ENCODE peak calls at places on chromosomes 11 and 22, in four cellular contexts. E is heart left ventricle, Z is upper lobe of right lung, I is mucosa of descending colon. B is an unnamed sample. For H3K36me3, the result is how much of the 10 kb centered on the place peaks cover.

GRCh38 chr22:20771918-20772625 is 1.8 kb upstream of the SERPIND1 start:
- DNase-seq in E (no peak), Z (no peak), I (no peak), B (no peak)

GRCh38 chr22:44723801-44724200 is 21.8 kb downstream of the PRR5 start:
- DNase-seq in E (no peak), Z (no peak), I (no peak), B (no peak)

GRCh38 chr11:67451658-67451976 is 912 bp downstream of the GPR152 start:
- DNase-seq in E (no peak), Z (no peak), I (peak), B (no peak)

GRCh38 chr22:50207383-50208031 is 6.7 kb downstream of the SELENOO start:
- DNase-seq in E (no peak), Z (no peak), I (no peak), B (no peak)

GRCh38 chr11:69877235-69877634 is 58.0 kb upstream of the FGF3 start:
- DNase-seq in E (no peak), Z (peak), I (no peak), B (no peak)

GRCh38 chr22:44210721-44211120 is 30.0 kb downstream of the PARVG start:
- DNase-seq in E (no peak), Z (no peak), I (no peak), B (peak)

GRCh38 chr11:43648888-43649287 is 31.6 kb upstream of the HSD17B12 start:
- DNase-seq in E (no peak), Z (no peak), I (no peak), B (no peak)

GRCh38 chr22:19554834-19555404 is 30.7 kb upstream of the CLDN5 start:
- DNase-seq in E (no peak), Z (no peak), I (no peak), B (peak)

GRCh38 chr11:3615998-3616397 is 25.8 kb downstream of the ART5 start:
- DNase-seq in E (no peak), Z (peak), I (no peak), B (no peak)

GRCh38 chr11:134584001-134584561 is 172.0 kb upstream of the B3GAT1 start:
- DNase-seq in E (no peak), Z (peak), I (no peak), B (no peak)

GRCh38 chr22:49307870-49308269 is 519.8 kb downstream of the BRD1 start:
- DNase-seq in E (peak), Z (peak), I (no peak), B (no peak)

GRCh38 chr22:23306438-23306921 is 126.2 kb downstream of the BCR start:
- DNase-seq in E (peak), Z (peak), I (no peak), B (no peak)

GRCh38 chr22:50206599-50206998 is 5.8 kb downstream of the SELENOO start:
- DNase-seq in E (peak), Z (peak), I (peak), B (no peak)

GRCh38 chr11:10407749-10408472 is 47.2 kb upstream of the AMPD3 start:
- DNase-seq in E (peak), Z (no peak), I (no peak), B (no peak)

GRCh38 chr11:17578958-17579357 is 31.9 kb downstream of the OTOG start:
- DNase-seq in E (peak), Z (no peak), I (no peak), B (no peak)

GRCh38 chr11:86264649-86265048 is 20.1 kb downstream of the EED start:
- DNase-seq in E (no peak), Z (no peak), I (no peak), B (no peak)

GRCh38 chr11:70398834-70399680 is 728 bp downstream of the CTTN start:
- DNase-seq in E (no peak), Z (no peak), I (no peak), B (no peak)

DNA sequence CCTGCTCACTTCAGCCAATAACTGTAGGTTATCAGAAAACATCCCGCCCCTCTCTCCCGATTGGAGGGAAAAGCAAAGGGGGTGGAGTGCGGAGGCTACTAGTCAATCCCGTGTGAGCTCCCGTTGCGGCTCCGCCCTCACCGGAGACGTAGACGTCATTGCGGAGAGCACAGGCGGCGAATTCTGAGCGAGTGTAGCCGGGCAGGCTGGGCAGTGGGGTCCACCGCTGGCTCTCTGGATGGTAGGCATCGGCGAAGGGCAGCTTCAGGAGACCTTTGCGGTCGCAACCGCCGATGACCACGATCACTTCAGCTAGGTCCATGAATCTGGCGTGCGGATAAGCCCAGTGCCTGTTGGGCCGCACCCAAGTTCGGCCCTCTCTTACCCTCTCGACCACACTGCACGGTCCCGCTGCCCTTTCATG is 4.7 kb downstream of the KLHL35 start:
- DNase-seq in E (peak), Z (peak), I (peak), B (peak)
- H3K4me3 ChIP-seq in E (peak), Z (peak), I (no peak), B (peak)

DNA sequence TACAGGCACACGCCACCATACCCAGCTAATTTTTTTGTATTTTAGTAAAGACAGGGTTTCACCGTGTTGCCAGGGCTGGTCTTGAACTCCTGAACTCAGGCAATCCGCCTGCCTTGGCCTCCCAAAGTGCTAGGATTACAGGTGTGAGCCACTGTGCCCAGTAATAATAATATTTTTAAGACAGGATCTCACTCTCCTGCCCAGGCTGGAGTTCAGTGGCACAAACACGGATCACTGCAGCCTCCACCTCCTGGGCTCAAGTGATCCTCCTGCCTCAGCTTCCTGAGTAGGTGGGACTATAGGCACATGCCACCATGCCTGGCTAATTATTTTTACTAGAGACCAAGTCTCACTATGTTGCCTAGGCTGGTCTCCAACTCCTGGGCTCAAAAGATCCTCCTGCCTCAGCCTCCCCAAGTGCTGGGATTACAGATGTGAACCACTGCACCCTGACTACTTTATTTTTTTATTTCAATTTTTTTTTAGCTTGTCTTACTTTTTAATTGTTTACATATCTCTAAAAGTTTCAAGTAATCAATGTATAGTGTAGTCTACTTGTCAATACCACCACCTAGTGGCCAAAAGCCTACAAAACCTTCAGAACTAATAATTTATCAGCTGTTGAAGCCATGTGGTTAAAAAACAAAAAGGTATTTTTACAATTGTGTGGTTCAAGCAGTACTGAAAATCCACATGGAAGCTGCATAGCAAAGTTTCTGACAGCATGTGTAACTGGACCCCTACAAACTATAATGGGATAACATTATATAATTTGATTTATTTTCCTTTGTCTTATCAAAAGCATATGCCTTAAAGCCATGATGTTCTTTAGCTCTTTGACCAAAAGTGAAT is 10.4 kb downstream of the NARS2 start:
- DNase-seq in E (no peak), Z (no peak), I (no peak), B (no peak)
- H3K36me3 ChIP-seq in E (under half), Z (under half), I (under half), B (under half)

DNA sequence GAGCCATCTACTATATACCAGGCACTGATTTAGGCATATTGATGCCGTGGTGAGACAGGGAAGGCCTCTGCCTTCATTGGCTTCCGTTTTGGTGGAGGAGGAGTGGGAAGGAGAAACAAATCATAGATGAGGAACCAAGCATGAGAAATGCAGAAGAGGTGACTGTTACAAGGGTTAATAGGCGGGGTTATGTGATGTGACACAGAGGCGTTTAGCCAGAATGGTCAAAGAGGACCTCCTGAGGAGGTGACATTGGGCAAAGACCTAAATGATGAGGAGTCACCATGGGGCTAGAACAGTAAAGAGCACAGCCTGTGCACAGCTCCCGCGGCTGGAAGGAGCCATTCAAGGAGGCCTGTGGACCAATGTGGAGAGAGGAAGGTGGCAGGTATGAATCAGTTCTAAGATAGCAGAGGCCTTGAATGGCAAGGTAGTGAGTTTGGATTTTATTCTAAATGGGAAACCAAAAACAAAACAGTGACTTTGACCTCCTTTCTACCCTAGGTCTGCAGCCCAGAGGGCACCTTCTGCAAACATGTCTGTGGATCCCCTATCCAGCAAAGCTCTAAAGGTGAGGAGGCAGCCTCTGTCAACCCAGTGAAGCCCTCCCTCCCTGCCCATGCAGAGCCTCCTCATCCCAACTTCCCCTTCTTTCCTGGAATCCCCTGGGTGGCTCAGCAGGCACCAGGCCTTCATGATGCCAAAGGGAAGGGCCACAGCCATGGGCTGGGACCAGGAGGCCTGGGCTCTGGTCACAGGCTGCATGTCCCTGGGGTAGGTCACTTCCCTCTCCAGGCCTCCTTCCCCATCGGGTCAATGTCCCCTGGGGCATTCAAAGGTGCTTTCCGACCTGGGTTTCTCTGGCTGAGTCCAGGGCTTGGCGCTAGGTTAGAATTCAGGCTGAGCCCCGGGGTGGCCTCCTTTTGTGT is 11.8 kb downstream of the MAFF start:
- DNase-seq in E (no peak), Z (no peak), I (no peak), B (no peak)
- H3K4me3 ChIP-seq in E (peak), Z (peak), I (no peak), B (no peak)

GRCh38 chr11:121035823-121036222 is 11.9 kb downstream of the TBCEL start:
- DNase-seq in E (no peak), Z (no peak), I (no peak), B (no peak)

GRCh38 chr11:121036981-121037380 is 13.1 kb downstream of the TBCEL start:
- DNase-seq in E (no peak), Z (no peak), I (no peak), B (no peak)

GRCh38 chr11:121032546-121032945 is 8.6 kb downstream of the TBCEL start:
- DNase-seq in E (no peak), Z (no peak), I (no peak), B (no peak)

GRCh38 chr11:121033635-121034034 is 9.7 kb downstream of the TBCEL start:
- DNase-seq in E (no peak), Z (no peak), I (no peak), B (no peak)

DNA sequence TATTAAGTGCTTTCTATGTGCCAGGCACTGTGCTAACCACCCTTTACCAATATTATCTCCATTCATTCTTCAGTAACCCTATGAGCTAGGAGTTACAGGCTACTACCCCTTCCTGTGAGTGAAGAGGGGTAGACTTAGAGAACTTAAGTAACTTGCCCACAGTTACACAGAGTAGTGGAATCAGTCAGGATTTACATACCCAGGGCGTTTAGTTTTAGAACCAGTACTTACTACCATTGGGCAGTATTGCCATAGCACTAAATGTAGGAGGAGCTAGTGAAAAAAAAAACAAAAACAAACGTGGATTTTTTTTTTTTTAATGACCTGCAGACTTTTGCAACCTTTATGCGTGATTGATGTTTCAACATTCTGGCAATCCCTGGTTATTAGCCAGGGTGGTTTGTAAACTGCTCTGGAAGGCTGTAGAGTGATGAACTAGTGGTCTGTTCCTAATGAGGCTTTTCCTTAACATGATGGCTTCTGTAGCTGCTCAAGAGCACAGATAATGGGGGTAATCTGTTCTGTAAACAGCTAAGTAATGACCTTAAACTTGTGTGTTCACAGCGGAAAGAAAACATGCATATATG is 11.4 kb downstream of the TBCEL start:
- DNase-seq in E (no peak), Z (no peak), I (no peak), B (no peak)
- H3K36me3 ChIP-seq in E (under half), Z (under half), I (under half), B (under half)

DNA sequence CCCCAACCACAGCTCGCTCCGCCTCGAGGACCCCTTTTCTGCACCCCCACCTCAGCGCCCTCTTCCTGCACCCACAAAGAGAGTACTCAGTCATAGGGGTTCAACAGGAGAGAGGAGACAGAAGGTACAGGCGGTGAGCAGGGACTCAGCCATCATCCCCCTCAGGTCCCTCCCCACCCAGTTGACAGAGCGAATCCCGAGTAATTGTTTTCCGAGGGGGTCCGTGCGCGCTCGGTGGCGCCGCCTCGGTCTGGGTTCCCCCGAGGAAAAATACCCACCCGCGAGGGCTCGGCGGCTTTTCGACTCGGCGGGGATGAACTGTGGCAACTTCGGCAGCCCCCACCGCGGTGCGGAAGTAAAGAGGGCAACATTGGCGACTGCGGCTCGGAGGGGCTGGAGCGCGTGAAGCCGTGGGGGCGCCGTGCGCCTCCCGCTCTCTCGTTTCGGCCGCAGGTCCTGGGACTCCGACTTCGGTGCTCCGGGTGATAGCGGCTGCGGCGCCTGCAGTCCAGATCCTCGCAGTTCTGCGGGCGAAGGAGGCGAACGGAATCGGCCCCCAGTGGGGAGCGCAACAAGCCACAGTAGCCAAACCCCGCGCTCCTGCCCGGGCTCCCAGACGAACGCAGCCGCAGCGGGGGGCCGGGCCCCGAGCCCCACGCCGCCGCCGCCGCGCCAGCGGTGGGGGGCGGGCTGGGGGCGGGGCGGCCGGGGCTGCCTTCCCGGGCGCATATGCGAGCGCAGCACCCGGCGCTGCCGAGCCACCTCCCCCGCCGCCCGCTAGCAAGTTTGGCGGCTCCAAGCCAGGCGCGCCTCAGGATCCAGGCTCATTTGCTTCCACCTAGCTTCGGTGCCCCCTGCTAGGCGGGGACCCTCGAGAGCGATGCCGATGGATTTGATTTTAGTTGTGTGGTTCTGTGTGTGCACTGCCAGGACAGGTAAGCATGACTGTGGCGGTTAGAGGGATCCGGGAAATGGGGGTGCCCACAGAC is at the start of gene NELL1:
- DNase-seq in E (no peak), Z (no peak), I (peak), B (no peak)
- H3K4me3 ChIP-seq in E (peak), Z (no peak), I (no peak), B (no peak)

B was measured in MG63.